ENCODE peak calls at places on chromosome 3, in four cellular contexts. Q is K562, K is HepG2, E is GM12878. W is an unnamed sample.

GRCh38 chr3:175526609-175527280 is 667.6 kb downstream of the NAALADL2 start:
- DNase-seq in Q (no peak), K (no peak), E (no peak), W (no peak)

GRCh38 chr3:156583469-156583868 is 28.6 kb upstream of the SSR3 start:
- DNase-seq in Q (no peak), K (no peak), E (no peak), W (no peak)

GRCh38 chr3:41116851-41117250 is 82.5 kb upstream of the CTNNB1 start:
- DNase-seq in Q (no peak), K (peak; percentile 52), E (no peak), W (no peak)

GRCh38 chr3:29275309-29275708 is 5.6 kb upstream of the RBMS3 start:
- DNase-seq in Q (no peak), K (no peak), E (no peak), W (no peak)

GRCh38 chr3:177966493-177966892 is 569.7 kb upstream of the KCNMB2 start:
- DNase-seq in Q (no peak), K (peak; percentile 17), E (no peak), W (no peak)

GRCh38 chr3:120554727-120555660 is 41.1 kb upstream of the NDUFB4 start:
- DNase-seq in Q (no peak), K (no peak), E (no peak), W (no peak)

GRCh38 chr3:169390310-169390731 is 273.2 kb downstream of the MECOM start:
- DNase-seq in Q (no peak), K (no peak), E (peak; percentile 1), W (no peak)

GRCh38 chr3:127150915-127151564 is 41.9 kb upstream of the PRR23E start:
- DNase-seq in Q (no peak), K (no peak), E (no peak), W (no peak)

GRCh38 chr3:164113406-164114332 is 964.6 kb downstream of the SI start:
- DNase-seq in Q (no peak), K (no peak), E (no peak), W (no peak)

GRCh38 chr3:77081240-77081661 is 41.4 kb downstream of the ROBO2 start:
- DNase-seq in Q (no peak), K (no peak), E (no peak), W (peak; percentile 16)

GRCh38 chr3:129618901-129619671 is 12.6 kb upstream of the PLXND1 start:
- DNase-seq in Q (no peak), K (no peak), E (no peak), W (no peak)

DNA sequence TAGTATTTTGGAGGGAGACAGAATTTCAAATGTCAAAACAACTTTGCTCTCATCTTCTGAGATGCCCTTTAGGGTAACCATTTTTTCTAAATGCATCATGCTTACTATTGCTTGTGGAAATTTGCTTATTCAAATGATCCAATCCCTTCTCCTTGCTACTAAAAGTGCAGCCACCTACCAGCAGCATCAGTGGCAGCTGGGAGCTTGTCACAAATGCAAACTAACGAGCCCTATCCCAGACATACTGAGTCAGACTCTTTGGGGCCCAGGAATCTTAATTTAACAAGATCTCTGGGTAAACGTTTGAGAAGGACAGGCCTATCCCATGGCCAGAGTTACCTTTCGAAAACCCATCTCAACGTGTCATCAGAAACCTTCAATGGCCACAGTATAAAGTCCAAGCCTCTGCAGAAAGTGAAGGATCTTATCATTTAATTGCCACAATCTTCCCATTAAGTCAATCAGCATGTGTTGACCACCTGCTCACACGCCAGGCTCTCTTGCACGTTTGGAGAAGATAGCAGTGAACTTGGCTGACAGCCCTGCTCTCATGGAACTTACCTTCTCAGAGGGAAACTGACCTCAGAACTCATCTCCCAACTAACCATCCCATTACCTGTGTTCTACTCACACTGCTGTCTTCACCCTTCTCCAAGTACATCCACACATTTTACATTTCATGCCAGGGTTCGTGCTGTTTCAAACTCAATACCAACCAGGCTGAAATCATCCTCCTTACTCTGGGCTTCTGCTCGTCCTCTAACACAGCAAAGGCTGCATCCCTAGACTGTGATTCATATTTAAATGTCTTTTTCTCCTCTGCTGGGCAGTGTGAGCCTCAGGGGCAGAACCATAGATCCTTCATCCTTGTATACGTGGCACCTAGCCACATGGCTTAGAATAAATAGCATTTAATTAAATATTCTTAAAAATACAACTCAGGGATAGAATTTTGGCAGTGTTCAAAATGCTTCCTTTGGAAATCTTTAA is 24.8 kb upstream of the VGLL4 start:
- DNase-seq in Q (no peak), K (no peak), E (no peak), W (no peak)
- TF ChIP-seq FOXM1 in Q (no peak), K (no peak), E (no peak), W (no peak)

GRCh38 chr3:138442433-138442832 is 8.0 kb downstream of the ESYT3 start:
- DNase-seq in Q (peak; percentile 83), K (peak; percentile 59), E (no peak), W (peak; percentile 57)
- TF ChIP-seq SP1 in Q (no peak), K (no peak), E (no peak), W (no peak)

GRCh38 chr3:2141482-2141881 is 42.8 kb downstream of the CNTN4 start:
- DNase-seq in Q (no peak), K (no peak), E (no peak), W (no peak)

GRCh38 chr3:2133191-2133590 is 34.5 kb downstream of the CNTN4 start:
- DNase-seq in Q (no peak), K (no peak), E (no peak), W (no peak)

DNA sequence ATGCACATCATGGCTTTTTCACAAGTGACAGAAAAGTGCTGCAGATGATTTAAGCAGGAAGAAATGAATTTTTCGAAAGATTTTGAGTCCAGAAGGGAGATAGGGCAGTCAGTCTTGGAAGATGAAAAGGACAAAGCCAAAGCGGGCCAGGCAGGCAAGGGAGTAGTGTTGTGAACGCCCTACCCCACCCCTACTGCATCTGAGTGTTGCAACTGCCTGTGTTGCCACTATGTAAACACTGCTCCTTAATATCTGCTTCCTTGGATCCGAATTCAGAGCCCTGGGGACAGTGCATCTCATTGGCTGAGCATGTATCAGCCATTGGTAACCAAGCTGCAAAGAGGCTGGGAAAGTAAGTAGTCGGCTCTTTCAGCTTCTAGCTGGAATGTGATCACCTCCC is 39.0 kb downstream of the CNTN4 start:
- DNase-seq in Q (no peak), K (no peak), E (no peak), W (no peak)
- TF ChIP-seq FOXM1 in Q (no peak), K (no peak), E (no peak), W (no peak)

DNA sequence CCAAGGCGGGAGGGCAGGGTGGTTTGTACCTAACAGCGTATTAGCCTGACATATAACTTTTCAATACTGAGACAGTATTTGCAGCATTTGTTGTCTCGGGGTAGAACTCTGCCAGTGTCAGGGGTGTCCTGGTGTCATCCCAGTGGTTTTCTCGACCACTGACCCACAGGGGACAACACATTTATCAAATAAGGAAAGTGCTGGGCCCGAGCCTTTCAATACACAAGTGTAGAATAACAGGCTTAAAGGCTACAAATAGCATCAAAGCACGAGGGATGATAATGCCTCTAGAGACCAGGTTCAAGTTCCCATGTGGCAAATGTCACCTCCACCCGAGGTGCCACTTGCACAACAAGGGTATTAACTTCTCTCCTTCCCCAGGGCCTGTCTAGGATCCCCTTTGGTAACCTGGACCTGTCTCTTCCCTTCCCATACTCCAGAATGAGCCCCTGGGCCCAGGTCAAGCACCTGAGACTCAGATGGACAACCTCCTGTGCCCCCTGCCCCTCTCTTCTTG is 9.5 kb upstream of the SLC6A6 start:
- DNase-seq in Q (no peak), K (no peak), E (no peak), W (no peak)
- TF ChIP-seq SP1 in Q (no peak), K (no peak), E (no peak), W (no peak)

GRCh38 chr3:69410301-69410700 is 24.4 kb upstream of the FRMD4B start:
- DNase-seq in Q (peak; percentile 51), K (peak; percentile 48), E (peak; percentile 61), W (peak; percentile 69)
- TF ChIP-seq FOXM1 in Q (no peak), K (no peak), E (no peak), W (no peak)

DNA sequence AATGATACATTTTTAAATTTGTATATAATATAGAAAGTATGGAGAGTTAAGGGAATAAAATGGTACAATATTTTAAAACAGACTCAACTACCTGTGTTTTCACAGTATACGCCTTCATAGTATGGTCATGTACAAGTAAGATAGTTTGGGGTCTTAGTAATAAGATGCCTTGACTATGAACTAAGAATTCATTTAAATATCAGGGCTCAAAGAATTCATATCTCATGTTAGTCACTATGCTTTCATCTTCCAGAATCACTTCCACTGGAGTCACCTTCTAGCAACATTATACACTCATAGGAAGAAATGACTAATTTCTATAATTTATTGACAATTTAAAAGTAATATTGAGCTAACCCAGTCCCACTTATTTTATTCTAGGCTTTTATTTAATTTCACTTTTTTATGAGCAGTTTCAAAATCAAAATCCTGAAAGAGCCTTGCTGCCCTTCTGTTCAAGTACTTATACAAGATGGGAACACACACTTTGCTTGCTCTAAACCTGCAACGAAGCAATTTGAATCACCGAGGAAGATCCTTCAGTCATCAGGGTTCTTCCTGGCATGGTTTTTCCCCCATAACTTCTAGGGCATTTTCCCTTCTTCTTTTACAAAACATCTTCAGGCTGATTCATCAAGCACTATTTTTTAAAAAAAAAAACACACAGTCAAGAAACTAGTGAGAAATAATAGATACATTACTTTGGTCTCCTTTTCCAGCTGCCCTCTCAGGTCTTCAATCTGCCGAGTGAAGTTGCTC is 94.1 kb downstream of the MYH15 start:
- DNase-seq in Q (no peak), K (no peak), E (no peak), W (no peak)
- TF ChIP-seq SP1 in Q (no peak), K (no peak), E (no peak), W (no peak)

GRCh38 chr3:63791974-63792373 is 27.1 kb upstream of the C3orf49 start:
- DNase-seq in Q (no peak), K (no peak), E (no peak), W (no peak)
- TF ChIP-seq FOXM1 in Q (no peak), K (no peak), E (no peak), W (no peak)

DNA sequence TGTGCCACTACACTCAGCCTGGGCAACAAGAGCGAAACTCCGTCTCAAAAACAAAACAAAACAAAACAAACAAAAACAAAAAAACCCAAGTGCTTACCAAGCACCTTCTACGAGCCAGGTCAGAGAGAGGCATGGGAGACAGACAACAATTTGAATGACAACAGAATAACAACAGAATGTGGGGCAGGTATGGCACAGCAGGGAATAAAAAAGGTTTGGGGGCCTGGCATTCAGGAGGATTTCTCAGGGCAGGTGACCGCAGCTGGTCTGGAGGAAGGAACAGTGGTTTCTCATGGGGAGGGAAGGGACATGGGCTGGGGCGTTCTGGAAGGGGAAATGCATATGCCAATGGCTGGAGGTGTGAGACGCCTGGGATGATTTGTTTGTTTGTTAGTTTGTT is 22.5 kb upstream of the PARL start:
- DNase-seq in Q (no peak), K (no peak), E (no peak), W (no peak)
- TF ChIP-seq SP1 in Q (no peak), K (no peak), E (no peak), W (no peak)

GRCh38 chr3:2024713-2025112 is 74.0 kb upstream of the CNTN4 start:
- DNase-seq in Q (no peak), K (no peak), E (no peak), W (no peak)
- TF ChIP-seq FOXM1 in Q (no peak), K (no peak), E (no peak), W (no peak)

W was measured in HEK293T.